ENCODE peak calls at places on chromosomes 11 and 22, in six cellular contexts. E, U, G, I, O and X are unnamed samples.
A peak's percentile ranks its signal among the peaks of the same experiment; 100 is the strongest.

GRCh38 chr11:15500643-15501042 is 385.9 kb downstream of the INSC start:
- DNase-seq in E (no peak), U (no peak), G (no peak), I (no peak), O (no peak), X (no peak)

GRCh38 chr11:2382129-2382517 is 5.0 kb downstream of the CD81 start:
- DNase-seq in E (no peak), U (no peak), G (no peak), I (no peak), O (no peak), X (no peak)

GRCh38 chr11:58059011-58059358 is 28.2 kb downstream of the OR6Q1 start:
- DNase-seq in E (no peak), U (peak; percentile 45), G (no peak), I (no peak), O (no peak), X (no peak)

GRCh38 chr22:45781459-45781858 is 109.8 kb downstream of the ATXN10 start:
- DNase-seq in E (no peak), U (no peak), G (no peak), I (no peak), O (no peak), X (no peak)

GRCh38 chr11:104254347-104254746 is 90.4 kb upstream of the PDGFD start:
- DNase-seq in E (no peak), U (peak; percentile 24), G (peak; percentile 26), I (peak; percentile 58), O (no peak), X (no peak)

GRCh38 chr11:33652001-33652400 is 48.6 kb downstream of the C11orf91 start:
- DNase-seq in E (no peak), U (no peak), G (no peak), I (no peak), O (no peak), X (no peak)

GRCh38 chr22:20956258-20957117 is 10.6 kb upstream of the AIFM3 start:
- DNase-seq in E (no peak), U (no peak), G (peak; percentile 75), I (no peak), O (no peak), X (no peak)

GRCh38 chr11:134638796-134639540 is 226.9 kb upstream of the B3GAT1 start:
- DNase-seq in E (no peak), U (no peak), G (no peak), I (no peak), O (no peak), X (no peak)

GRCh38 chr11:31022080-31022479 is 347.5 kb downstream of the DCDC1 start:
- DNase-seq in E (no peak), U (no peak), G (no peak), I (no peak), O (no peak), X (no peak)

GRCh38 chr11:15969701-15970329 is 386.5 kb downstream of the SOX6 start:
- DNase-seq in E (no peak), U (no peak), G (no peak), I (peak; percentile 78), O (no peak), X (peak; percentile 72)

GRCh38 chr22:49454726-49455125 is 372.9 kb downstream of the BRD1 start:
- DNase-seq in E (no peak), U (no peak), G (no peak), I (no peak), O (no peak), X (no peak)

GRCh38 chr22:36056980-36057379 is 28.4 kb upstream of the RBFOX2 start:
- DNase-seq in E (no peak), U (no peak), G (no peak), I (no peak), O (no peak), X (no peak)

GRCh38 chr11:19428206-19429001 is 187.7 kb upstream of the E2F8 start:
- DNase-seq in E (no peak), U (no peak), G (peak; percentile 8), I (no peak), O (no peak), X (no peak)

GRCh38 chr22:26610072-26610958 is 7.5 kb downstream of the CRYBB1 start:
- DNase-seq in E (peak; percentile 42), U (peak; percentile 52), G (no peak), I (peak; percentile 95), O (no peak), X (no peak)

GRCh38 chr11:19820100-19820499 is 107.5 kb downstream of the NAV2 start:
- DNase-seq in E (no peak), U (no peak), G (no peak), I (no peak), O (no peak), X (no peak)

GRCh38 chr11:47399860-47400812 is 8.3 kb upstream of the SLC39A13 start:
- DNase-seq in E (no peak), U (peak; percentile 59), G (no peak), I (peak; percentile 59), O (no peak), X (no peak)

GRCh38 chr11:61919113-61919840 is 1.9 kb upstream of the RAB3IL1 start:
- DNase-seq in E (no peak), U (no peak), G (no peak), I (no peak), O (no peak), X (peak; percentile 62)

GRCh38 chr22:27601195-27601594 is 200.4 kb downstream of the MN1 start:
- DNase-seq in E (no peak), U (no peak), G (no peak), I (no peak), O (no peak), X (no peak)

GRCh38 chr11:95520765-95521542 is 268.6 kb downstream of the FAM76B start:
- DNase-seq in E (no peak), U (no peak), G (peak; percentile 57), I (no peak), O (no peak), X (no peak)

GRCh38 chr11:68051191-68052136 is 12.6 kb downstream of the TCIRG1 start:
- DNase-seq in E (no peak), U (no peak), G (no peak), I (no peak), O (no peak), X (no peak)

GRCh38 chr11:34495724-34496377 is 17.7 kb downstream of the ELF5 start:
- DNase-seq in E (no peak), U (no peak), G (no peak), I (no peak), O (no peak), X (no peak)

GRCh38 chr11:14320020-14320419 is 39.0 kb downstream of the RRAS2 start:
- DNase-seq in E (peak; percentile 14), U (no peak), G (no peak), I (peak; percentile 87), O (no peak), X (no peak)